ENCODE peak calls at places on chromosomes 12 and 14, in five cellular contexts. One of them, this sample, is unnamed.

GRCh38 chr14:97095269-97095668 is 298.1 kb downstream of the VRK1 start:
- DNase-seq in mesenchymal stem cell: no peak
- DNase-seq in substantia nigra: no peak
- DNase-seq in activated naive CD4-positive, alpha-beta T cell: no peak
- DNase-seq in neural progenitor cell: no peak
- DNase-seq in this sample: no peak

GRCh38 chr12:2682301-2683282 is 112.2 kb upstream of the FKBP4 start:
- DNase-seq in neural progenitor cell: peak
- DNase-seq in substantia nigra: no peak
- DNase-seq in mesenchymal stem cell: peak
- DNase-seq in activated naive CD4-positive, alpha-beta T cell: no peak
- DNase-seq in this sample: no peak

GRCh38 chr12:85253823-85254222 is 26.2 kb upstream of the ALX1 start:
- DNase-seq in activated naive CD4-positive, alpha-beta T cell: no peak
- DNase-seq in mesenchymal stem cell: no peak
- DNase-seq in neural progenitor cell: peak
- DNase-seq in substantia nigra: no peak
- DNase-seq in this sample: no peak

GRCh38 chr12:101186291-101186690 is 23.7 kb downstream of the SLC5A8 start:
- DNase-seq in mesenchymal stem cell: no peak
- DNase-seq in neural progenitor cell: no peak
- DNase-seq in activated naive CD4-positive, alpha-beta T cell: no peak
- DNase-seq in substantia nigra: no peak
- DNase-seq in this sample: no peak

GRCh38 chr12:23217158-23217557 is 592.2 kb downstream of the ETNK1 start:
- DNase-seq in substantia nigra: no peak
- DNase-seq in neural progenitor cell: no peak
- DNase-seq in activated naive CD4-positive, alpha-beta T cell: no peak
- DNase-seq in mesenchymal stem cell: no peak
- DNase-seq in this sample: no peak

GRCh38 chr14:100825691-100826331 is at the start of gene MEG3:
- DNase-seq in substantia nigra: peak
- DNase-seq in neural progenitor cell: no peak
- DNase-seq in activated naive CD4-positive, alpha-beta T cell: no peak
- DNase-seq in mesenchymal stem cell: no peak
- DNase-seq in this sample: peak

GRCh38 chr12:49019435-49020317 is 1.1 kb upstream of the PRKAG1 start:
- DNase-seq in substantia nigra: no peak
- DNase-seq in mesenchymal stem cell: peak
- DNase-seq in neural progenitor cell: peak
- DNase-seq in activated naive CD4-positive, alpha-beta T cell: no peak
- DNase-seq in this sample: no peak

GRCh38 chr14:22572562-22573058 is 16.4 kb downstream of the DAD1 start:
- DNase-seq in activated naive CD4-positive, alpha-beta T cell: no peak
- DNase-seq in substantia nigra: no peak
- DNase-seq in neural progenitor cell: no peak
- DNase-seq in mesenchymal stem cell: peak
- DNase-seq in this sample: no peak

GRCh38 chr12:22668441-22668840 is 43.5 kb downstream of the ETNK1 start:
- DNase-seq in neural progenitor cell: no peak
- DNase-seq in activated naive CD4-positive, alpha-beta T cell: no peak
- DNase-seq in mesenchymal stem cell: no peak
- DNase-seq in substantia nigra: no peak
- DNase-seq in this sample: no peak

GRCh38 chr12:132603240-132604107 is 6.9 kb downstream of the LRCOL1 start:
- DNase-seq in mesenchymal stem cell: no peak
- DNase-seq in activated naive CD4-positive, alpha-beta T cell: no peak
- DNase-seq in neural progenitor cell: no peak
- DNase-seq in substantia nigra: no peak
- DNase-seq in this sample: no peak

GRCh38 chr12:23055004-23055403 is 430.0 kb downstream of the ETNK1 start:
- DNase-seq in activated naive CD4-positive, alpha-beta T cell: no peak
- DNase-seq in mesenchymal stem cell: no peak
- DNase-seq in substantia nigra: no peak
- DNase-seq in neural progenitor cell: peak
- DNase-seq in this sample: no peak

GRCh38 chr12:51391047-51391837 is at the start of gene GALNT6:
- DNase-seq in substantia nigra: peak
- DNase-seq in activated naive CD4-positive, alpha-beta T cell: peak
- DNase-seq in mesenchymal stem cell: peak
- DNase-seq in neural progenitor cell: peak
- DNase-seq in this sample: no peak

GRCh38 chr12:94725375-94726168 is 75.2 kb upstream of the TMCC3 start:
- DNase-seq in activated naive CD4-positive, alpha-beta T cell: no peak
- DNase-seq in substantia nigra: peak
- DNase-seq in mesenchymal stem cell: peak
- DNase-seq in neural progenitor cell: peak
- DNase-seq in this sample: no peak

GRCh38 chr12:110581951-110582285 is 1.2 kb downstream of the PPTC7 start:
- DNase-seq in neural progenitor cell: no peak
- DNase-seq in mesenchymal stem cell: no peak
- DNase-seq in activated naive CD4-positive, alpha-beta T cell: no peak
- DNase-seq in substantia nigra: no peak
- DNase-seq in this sample: no peak

GRCh38 chr14:100975668-100976067 is 72.1 kb upstream of the RTL1 start:
- DNase-seq in activated naive CD4-positive, alpha-beta T cell: no peak
- DNase-seq in substantia nigra: no peak
- DNase-seq in mesenchymal stem cell: no peak
- DNase-seq in neural progenitor cell: no peak
- DNase-seq in this sample: no peak

This sample was measured in dorsolateral prefrontal cortex.